ENCODE peak calls at places on chromosomes 6 and 20, in four cellular contexts. U is WTC11, G is HepG2, S is GM12878. P is an unnamed sample.

GRCh38 chr6:167974644-167975344 is 22.7 kb upstream of the KIF25 start:
- DNase-seq in U (no peak), G (no peak), S (no peak), P (no peak)

GRCh38 chr6:42505377-42505702 is 53.6 kb upstream of the TRERF1 start:
- DNase-seq in U (no peak), G (no peak), S (no peak), P (no peak)

GRCh38 chr6:36577298-36577697 is 16.9 kb upstream of the SRSF3 start:
- DNase-seq in U (no peak), G (peak), S (no peak), P (peak)

GRCh38 chr20:57991211-57991841 is 237.1 kb downstream of the ANKRD60 start:
- DNase-seq in U (no peak), G (no peak), S (no peak), P (no peak)

GRCh38 chr20:41133709-41134361 is 3.5 kb upstream of the PLCG1 start:
- DNase-seq in U (no peak), G (no peak), S (peak), P (peak)

GRCh38 chr6:44268095-44268628 is 2.1 kb upstream of the TMEM151B start:
- DNase-seq in U (peak), G (peak), S (no peak), P (peak)

GRCh38 chr20:35360033-35360432 is 51.7 kb downstream of the UQCC1 start:
- DNase-seq in U (no peak), G (no peak), S (no peak), P (no peak)

GRCh38 chr6:10745116-10745515 is 2.5 kb upstream of the TMEM14B start:
- DNase-seq in U (no peak), G (no peak), S (no peak), P (no peak)

GRCh38 chr6:41027799-41028617 is 11.0 kb downstream of the UNC5CL start:
- DNase-seq in U (peak), G (peak), S (peak), P (peak)

GRCh38 chr6:139247618-139248017 is 44.2 kb downstream of the TXLNB start:
- DNase-seq in U (no peak), G (no peak), S (no peak), P (no peak)

GRCh38 chr6:119342430-119342829 is 7.1 kb downstream of the MAN1A1 start:
- DNase-seq in U (no peak), G (no peak), S (no peak), P (no peak)

GRCh38 chr20:52731086-52731485 is 241.1 kb upstream of the TSHZ2 start:
- DNase-seq in U (peak), G (no peak), S (no peak), P (no peak)

GRCh38 chr20:12241065-12241464 is 323.4 kb downstream of the BTBD3 start:
- DNase-seq in U (no peak), G (no peak), S (no peak), P (no peak)

GRCh38 chr6:118704911-118705310 is 53.5 kb upstream of the CEP85L start:
- DNase-seq in U (no peak), G (no peak), S (no peak), P (no peak)

GRCh38 chr6:81694214-81694613 is 58.3 kb downstream of the TENT5A start:
- DNase-seq in U (no peak), G (no peak), S (no peak), P (no peak)

GRCh38 chr6:81694855-81695254 is 57.6 kb downstream of the TENT5A start:
- DNase-seq in U (no peak), G (no peak), S (no peak), P (no peak)

GRCh38 chr6:81693212-81693611 is 59.3 kb downstream of the TENT5A start:
- DNase-seq in U (no peak), G (no peak), S (no peak), P (no peak)

GRCh38 chr6:81697564-81697963 is 54.9 kb downstream of the TENT5A start:
- DNase-seq in U (no peak), G (peak), S (no peak), P (no peak)

GRCh38 chr6:81696505-81696904 is 56.0 kb downstream of the TENT5A start:
- DNase-seq in U (no peak), G (peak), S (no peak), P (no peak)
- TF ChIP-seq NR2C2 in U (no peak), G (no peak), S (no peak), P (no peak)

GRCh38 chr6:28137458-28138020 is 4.1 kb upstream of the ZKSCAN8 start:
- DNase-seq in U (no peak), G (no peak), S (peak), P (peak)
- TF ChIP-seq NR2C2 in U (no peak), G (no peak), S (no peak), P (no peak)

GRCh38 chr6:137870744-137871247 is 3.7 kb downstream of the TNFAIP3 start:
- DNase-seq in U (no peak), G (peak), S (no peak), P (no peak)
- TF ChIP-seq NR2C2 in U (no peak), G (peak), S (no peak), P (no peak)

DNA sequence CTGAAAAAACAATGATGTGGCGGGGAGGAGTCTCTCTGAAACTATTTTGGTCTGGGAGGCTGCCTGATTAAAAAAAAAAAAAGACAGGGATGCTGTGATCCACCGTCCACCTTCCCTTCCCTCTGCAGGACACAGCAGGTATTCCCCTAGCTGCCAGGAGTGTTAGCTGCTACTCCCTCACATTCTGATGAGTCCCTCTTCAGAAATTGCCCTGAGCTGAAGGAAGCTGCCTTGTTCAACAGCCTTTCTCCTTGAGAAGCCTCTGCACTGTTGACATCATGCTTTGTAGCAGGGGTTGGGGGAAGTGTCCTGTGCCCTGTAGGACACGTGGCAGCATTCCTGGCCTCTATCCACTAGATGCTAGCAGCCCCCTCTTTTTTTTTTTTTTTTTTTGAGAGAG is 71.7 kb upstream of the ZMYND8 start:
- DNase-seq in U (no peak), G (no peak), S (no peak), P (no peak)
- TF ChIP-seq NR2C2 in U (no peak), G (no peak), S (no peak), P (no peak)

DNA sequence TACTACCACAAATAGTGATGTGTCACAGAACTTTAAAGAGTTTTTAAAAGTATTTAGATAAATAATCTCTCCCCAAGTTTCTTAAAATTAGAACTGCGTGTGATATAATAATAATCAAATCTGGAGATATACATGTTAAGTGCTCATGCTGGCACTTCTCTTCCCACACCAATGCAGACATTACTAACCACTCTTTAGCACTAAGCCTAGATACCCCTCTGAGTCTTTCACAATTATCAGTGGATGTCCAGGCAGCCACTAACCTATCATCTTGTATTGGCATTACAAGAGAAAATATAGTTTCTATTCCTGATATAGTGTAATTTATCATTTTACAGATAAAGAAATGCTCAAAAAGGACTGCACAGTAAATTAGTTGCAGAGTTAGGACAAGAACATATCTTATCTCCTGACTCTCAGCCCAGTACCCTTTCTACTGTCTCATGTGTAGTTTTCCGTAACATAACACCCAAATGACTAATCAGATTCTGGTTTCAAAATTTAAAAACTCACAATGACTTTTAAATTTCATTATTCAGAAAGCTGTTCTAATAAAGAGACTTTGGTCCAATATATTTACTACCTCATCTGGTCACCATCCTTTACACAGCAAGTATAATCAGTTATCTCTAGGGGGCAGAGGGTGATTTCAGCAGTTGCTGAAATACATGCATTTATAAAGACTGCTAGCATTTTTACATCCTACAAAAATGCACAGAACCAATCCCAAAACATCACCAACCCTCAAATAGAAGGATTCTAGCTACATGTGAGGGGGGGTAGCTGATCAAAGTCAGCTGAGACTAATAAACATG is 215.5 kb upstream of the MCHR2 start:
- DNase-seq in U (no peak), G (no peak), S (no peak), P (peak)
- TF ChIP-seq NR2C2 in U (no peak), G (no peak), S (no peak), P (no peak)

GRCh38 chr20:62710221-62710885 is 1.7 kb downstream of the NTSR1 start:
- DNase-seq in U (no peak), G (no peak), S (no peak), P (no peak)

GRCh38 chr20:62712606-62713005 is 4.0 kb downstream of the NTSR1 start:
- DNase-seq in U (no peak), G (no peak), S (no peak), P (no peak)

GRCh38 chr20:62709537-62709905 is 885 bp downstream of the NTSR1 start:
- DNase-seq in U (no peak), G (no peak), S (no peak), P (no peak)

GRCh38 chr20:62710886-62711702 is 2.5 kb downstream of the NTSR1 start:
- DNase-seq in U (no peak), G (no peak), S (no peak), P (peak)

GRCh38 chr20:62711703-62712101 is 3.1 kb downstream of the NTSR1 start:
- DNase-seq in U (no peak), G (no peak), S (no peak), P (peak)
- TF ChIP-seq NR2C2 in U (no peak), G (no peak), S (no peak), P (no peak)

DNA sequence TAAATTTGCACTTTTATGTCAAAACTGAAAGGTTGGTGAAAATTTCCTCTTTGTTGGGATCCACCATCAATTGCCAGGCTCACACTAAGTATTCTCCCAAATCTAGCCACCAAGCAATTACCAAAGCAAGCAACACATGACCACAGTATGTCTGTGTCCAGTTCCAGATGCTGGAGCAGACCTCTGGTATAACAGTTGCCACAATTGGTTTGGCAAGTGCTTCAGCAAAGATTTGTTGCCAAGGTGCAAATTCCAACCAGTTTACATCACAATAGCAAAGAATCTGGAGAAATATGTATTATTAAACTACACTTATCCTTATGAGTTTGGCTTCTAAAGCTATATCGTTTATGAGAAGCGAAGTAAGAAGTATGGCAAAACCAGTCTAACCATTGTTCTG is 6.4 kb downstream of the GTF2H5 start:
- DNase-seq in U (no peak), G (no peak), S (no peak), P (no peak)
- TF ChIP-seq NR2C2 in U (no peak), G (no peak), S (no peak), P (no peak)

DNA sequence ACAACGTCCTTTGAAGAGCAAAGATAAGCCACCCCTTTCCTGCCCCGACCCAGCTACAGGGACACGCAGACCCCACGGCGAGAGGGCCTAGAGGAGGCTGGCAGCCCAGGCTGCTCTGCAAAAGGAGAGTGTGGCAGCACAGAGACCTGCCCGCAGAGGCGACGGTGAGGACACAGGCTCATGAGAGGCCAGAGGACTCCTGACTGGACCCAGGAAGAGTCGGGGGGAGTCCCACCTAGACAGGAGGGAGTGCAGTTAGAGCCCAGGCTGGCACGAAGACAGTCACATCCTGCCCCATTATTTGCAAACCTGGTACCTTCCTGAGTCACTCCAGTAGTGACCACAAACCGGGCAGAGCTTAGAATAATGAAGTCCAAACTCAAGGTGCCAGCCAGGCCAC is 227.7 kb upstream of the CDH4 start:
- DNase-seq in U (no peak), G (no peak), S (no peak), P (no peak)
- TF ChIP-seq NR2C2 in U (no peak), G (no peak), S (no peak), P (no peak)

GRCh38 chr6:88641178-88641903 is 322.1 kb downstream of the RNGTT start:
- DNase-seq in U (no peak), G (no peak), S (peak), P (no peak)
- TF ChIP-seq NR2C2 in U (no peak), G (no peak), S (no peak), P (no peak)

GRCh38 chr6:7787137-7787575 is 61.3 kb downstream of the BMP6 start:
- DNase-seq in U (no peak), G (no peak), S (no peak), P (no peak)
- TF ChIP-seq NR2C2 in U (no peak), G (no peak), S (no peak), P (no peak)

P was measured in K562.